ENCODE peak calls at places on chromosomes 11 and 22, in four cellular contexts. I, A, P and L are unnamed samples.

GRCh38 chr11:12952094-12952493 is 57.0 kb upstream of the RASSF10 start:
- DNase-seq in I (no peak), P (no peak), A (no peak), L (no peak)

GRCh38 chr11:1842149-1843097 is 3.6 kb downstream of the TNNI2 start:
- DNase-seq in I (no peak), P (no peak), A (no peak), L (no peak)

GRCh38 chr11:11976476-11977187 is 31.8 kb downstream of the DKK3 start:
- DNase-seq in I (peak), A (no peak), P (no peak), L (no peak)

GRCh38 chr11:76657139-76657823 is 13.3 kb downstream of the LRRC32 start:
- DNase-seq in I (peak), P (peak), A (no peak), L (peak)

GRCh38 chr11:110891411-110891810 is 179.2 kb upstream of the ARHGAP20 start:
- DNase-seq in I (no peak), A (peak), P (no peak), L (no peak)

GRCh38 chr11:62169448-62169847 is 20.6 kb upstream of the SCGB1D1 start:
- DNase-seq in A (no peak), P (no peak), I (no peak), L (no peak)

GRCh38 chr11:77752518-77752917 is 68.0 kb downstream of the RSF1 start:
- DNase-seq in A (peak), P (no peak), I (no peak), L (no peak)

GRCh38 chr11:22340803-22341581 is 2.8 kb downstream of the SLC17A6 start:
- DNase-seq in I (no peak), P (no peak), A (no peak), L (no peak)

GRCh38 chr22:37051629-37052385 is at the start of gene KCTD17:
- DNase-seq in A (peak), P (peak), I (peak), L (peak)

GRCh38 chr11:61541568-61541967 is 33.0 kb downstream of the LRRC10B start:
- DNase-seq in A (peak), I (no peak), P (no peak), L (no peak)

GRCh38 chr11:63892233-63892632 is 24.7 kb downstream of the RCOR2 start:
- DNase-seq in P (no peak), A (peak), I (no peak), L (no peak)

GRCh38 chr22:27650572-27650971 is 151.0 kb downstream of the MN1 start:
- DNase-seq in P (peak), I (no peak), A (no peak), L (no peak)

GRCh38 chr22:23549198-23549595 is 30.9 kb downstream of the IGLL1 start:
- DNase-seq in I (peak), P (no peak), A (no peak), L (no peak)

GRCh38 chr11:119258180-119258579 is 52.0 kb downstream of the CBL start:
- DNase-seq in P (no peak), I (no peak), A (no peak), L (no peak)

GRCh38 chr11:111303476-111303875 is 5.1 kb downstream of the POU2AF3 start:
- DNase-seq in A (no peak), I (no peak), P (no peak), L (no peak)

GRCh38 chr11:106670069-106670468 is 348.2 kb downstream of the GUCY1A2 start:
- DNase-seq in A (peak), P (no peak), I (no peak), L (no peak)

GRCh38 chr22:31915499-31916065 is 28.8 kb upstream of the YWHAH start:
- DNase-seq in P (no peak), A (no peak), I (no peak), L (no peak)

GRCh38 chr11:108278546-108278945 is 55.7 kb downstream of the ATM start:
- DNase-seq in P (no peak), A (peak), I (no peak), L (no peak)

GRCh38 chr11:10495464-10495786 is 40.4 kb downstream of the AMPD3 start:
- DNase-seq in I (peak), P (no peak), A (no peak), L (no peak)

GRCh38 chr11:85961930-85962363 is 106.8 kb downstream of the CCDC83 start:
- DNase-seq in P (no peak), A (peak), I (no peak), L (no peak)

GRCh38 chr11:64359712-64360402 is 895 bp downstream of the RPS6KA4 start:
- DNase-seq in P (peak), I (no peak), A (no peak), L (no peak)

GRCh38 chr22:35524966-35525686 is 15.5 kb upstream of the RASD2 start:
- DNase-seq in P (no peak), A (no peak), I (no peak), L (no peak)

GRCh38 chr11:65498042-65498726 is 661 bp upstream of the MALAT1 start:
- DNase-seq in A (peak), P (peak), I (peak), L (peak)

GRCh38 chr11:59142530-59143507 is at the start of gene FAM111A:
- DNase-seq in P (peak), I (peak), A (peak), L (peak)
- TF ChIP-seq CTCF in P (peak), I (no peak), A (peak), L (no peak)

DNA sequence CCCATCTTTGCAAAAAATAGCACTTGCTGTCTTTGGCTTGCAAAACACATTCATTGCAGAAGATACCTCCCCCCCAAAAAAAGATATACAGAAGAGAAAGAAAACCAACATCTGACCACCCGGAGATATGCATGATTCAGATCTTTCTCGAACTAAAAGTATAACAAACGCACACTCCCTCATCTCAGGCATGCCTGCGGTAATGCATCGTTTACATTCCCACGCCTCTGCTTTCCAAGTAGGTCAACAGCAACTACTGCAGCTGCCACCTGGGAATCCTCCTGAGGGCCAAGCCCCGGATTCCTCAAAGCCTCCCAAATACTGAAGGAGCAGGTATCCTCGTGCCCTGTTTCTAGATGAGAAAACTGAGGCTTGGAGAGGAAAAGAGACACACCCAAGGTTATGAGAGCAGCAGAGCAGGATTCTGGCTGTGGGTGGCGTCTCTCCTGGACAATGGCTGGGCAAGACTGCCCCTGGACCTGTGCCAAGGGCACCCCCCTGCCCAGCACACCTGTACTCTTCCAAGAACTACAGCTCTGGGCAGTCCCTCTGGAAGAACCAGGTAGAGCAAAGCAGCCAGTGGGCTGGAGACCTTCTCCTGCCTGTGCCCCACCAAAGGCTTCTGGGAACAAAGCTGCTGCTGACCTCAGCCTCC is 38.1 kb downstream of the NUP50 start:
- DNase-seq in I (no peak), A (peak), P (no peak), L (no peak)
- TF ChIP-seq CTCF in I (no peak), A (no peak), P (no peak), L (no peak)

GRCh38 chr22:50548046-50548912 is 2.6 kb downstream of the KLHDC7B start:
- DNase-seq in P (no peak), A (no peak), I (no peak), L (peak)
- TF ChIP-seq CTCF in P (no peak), A (no peak), I (no peak), L (no peak)

GRCh38 chr11:81707881-81708280 is 1025.8 kb downstream of the FAM181B start:
- DNase-seq in I (no peak), A (no peak), P (no peak), L (no peak)
- TF ChIP-seq CTCF in I (no peak), A (no peak), P (no peak), L (no peak)

GRCh38 chr22:39303358-39303757 is 16.1 kb downstream of the RPL3 start:
- DNase-seq in I (no peak), A (no peak), P (no peak), L (no peak)

GRCh38 chr22:39309364-39309861 is 10.0 kb downstream of the RPL3 start:
- DNase-seq in I (no peak), P (no peak), A (no peak), L (no peak)

GRCh38 chr22:39303892-39304671 is 15.3 kb downstream of the RPL3 start:
- DNase-seq in I (no peak), P (no peak), A (no peak), L (no peak)

GRCh38 chr22:39308614-39309363 is 10.6 kb downstream of the RPL3 start:
- DNase-seq in I (peak), A (peak), P (no peak), L (no peak)

GRCh38 chr22:39306456-39307361 is 12.7 kb downstream of the RPL3 start:
- DNase-seq in A (no peak), P (no peak), I (no peak), L (no peak)
- TF ChIP-seq CTCF in A (peak), P (peak), I (no peak), L (no peak)

DNA sequence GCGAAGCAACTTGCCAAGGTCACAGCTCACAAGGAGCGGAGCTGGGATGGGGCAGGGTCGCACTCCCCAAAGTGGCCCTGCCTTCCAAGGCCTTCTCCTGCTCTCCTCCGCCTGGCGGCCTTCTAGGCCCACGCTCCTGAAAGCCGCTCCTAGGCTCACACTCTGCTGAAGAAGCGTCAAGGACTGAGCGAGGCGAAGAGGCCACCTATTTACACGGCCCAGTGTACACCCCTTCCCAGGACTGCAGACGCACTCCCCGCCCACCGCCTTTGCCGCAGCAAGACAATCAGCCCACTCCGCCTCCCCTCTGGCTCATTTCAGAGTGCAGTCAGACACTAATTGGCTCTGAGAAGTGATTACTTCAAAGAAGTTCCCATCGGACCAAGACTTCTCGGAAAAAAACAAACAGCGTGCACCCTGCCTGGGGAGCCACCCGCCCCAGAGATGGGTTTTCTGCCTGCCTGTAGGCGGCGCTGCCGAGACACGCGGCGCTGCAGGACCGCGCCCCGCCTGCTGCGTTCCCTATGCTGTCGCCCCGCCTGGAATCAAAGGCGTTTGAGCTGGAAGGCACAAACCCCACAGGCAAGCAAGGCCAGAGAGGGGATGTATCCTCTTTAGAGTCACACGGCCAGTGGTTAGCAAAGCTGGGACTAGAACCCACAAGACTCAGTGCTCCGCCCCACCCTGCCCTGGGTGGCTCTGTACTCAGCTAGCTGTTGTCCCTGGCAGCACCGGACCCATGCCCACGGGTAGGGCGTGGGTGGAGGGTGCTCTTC is 414.8 kb downstream of the BUD13 start:
- DNase-seq in A (no peak), P (no peak), I (no peak), L (no peak)
- TF ChIP-seq CTCF in A (peak), P (peak), I (no peak), L (no peak)

GRCh38 chr11:71124127-71124526 is 128.2 kb downstream of the SHANK2 start:
- DNase-seq in P (no peak), A (no peak), I (no peak), L (no peak)

GRCh38 chr11:71119656-71120269 is 132.6 kb downstream of the SHANK2 start:
- DNase-seq in A (no peak), P (no peak), I (no peak), L (no peak)

GRCh38 chr11:71117311-71117710 is 135.1 kb downstream of the SHANK2 start:
- DNase-seq in A (no peak), I (no peak), P (no peak), L (no peak)

GRCh38 chr11:71118671-71119250 is 133.6 kb downstream of the SHANK2 start:
- DNase-seq in A (no peak), P (no peak), I (no peak), L (no peak)

DNA sequence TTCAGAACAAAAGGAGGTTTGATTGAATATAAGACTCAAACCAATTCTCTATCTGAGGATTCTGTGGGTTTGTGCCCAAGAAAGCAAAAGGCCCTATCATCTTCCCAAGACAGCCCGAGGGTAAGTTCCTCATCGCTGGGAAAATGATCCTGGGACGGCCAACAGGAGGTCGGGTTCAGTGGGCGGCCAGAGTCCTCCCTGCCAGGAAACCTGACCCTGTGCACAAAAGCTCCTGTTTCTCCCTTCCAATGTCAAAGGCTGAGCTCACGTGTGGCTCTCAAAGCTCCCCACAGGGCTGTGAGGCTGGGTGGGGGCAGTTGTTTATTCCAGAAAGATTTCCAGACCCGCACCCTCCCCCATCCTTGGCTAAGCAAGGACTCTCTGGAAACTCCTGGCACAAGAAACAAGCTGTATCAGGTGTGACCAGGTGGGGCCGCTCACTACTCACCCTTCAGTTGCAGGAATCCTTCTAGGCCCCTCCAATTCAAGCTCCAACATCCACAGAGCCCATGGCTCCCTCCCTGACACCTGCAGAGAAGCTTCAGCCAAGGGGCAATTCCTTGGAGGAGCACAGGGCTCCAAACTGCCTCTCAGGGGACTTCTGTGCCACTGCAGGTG is 131.9 kb downstream of the SHANK2 start:
- DNase-seq in I (no peak), P (no peak), A (no peak), L (no peak)
- TF ChIP-seq CTCF in I (no peak), P (no peak), A (peak), L (no peak)

DNA sequence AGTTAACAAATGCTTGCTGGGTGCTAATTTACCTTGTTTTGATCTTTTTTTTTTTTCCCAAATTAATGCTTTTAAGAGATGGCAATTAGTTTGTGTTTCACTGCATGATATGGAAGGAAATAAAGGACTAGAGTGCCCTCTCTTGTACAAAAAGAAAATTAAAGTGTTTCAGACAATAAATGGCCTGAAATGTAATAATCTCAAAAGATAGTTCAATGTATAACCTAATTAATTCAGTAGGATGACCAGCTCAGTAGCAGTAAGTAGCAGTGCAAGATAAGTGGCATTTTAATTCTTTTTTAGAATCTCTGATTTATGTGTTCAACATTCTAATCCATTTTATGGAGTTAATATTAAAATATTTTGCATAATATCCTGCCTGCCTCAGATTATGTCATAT is 39.9 kb upstream of the MYO18B start:
- DNase-seq in I (no peak), A (peak), P (no peak), L (no peak)
- TF ChIP-seq CTCF in I (peak), A (peak), P (peak), L (no peak)

GRCh38 chr11:128948583-128948982 is 5.9 kb upstream of the TP53AIP1 start:
- DNase-seq in A (no peak), I (no peak), P (no peak), L (no peak)
- TF ChIP-seq CTCF in A (peak), I (peak), P (no peak), L (no peak)

DNA sequence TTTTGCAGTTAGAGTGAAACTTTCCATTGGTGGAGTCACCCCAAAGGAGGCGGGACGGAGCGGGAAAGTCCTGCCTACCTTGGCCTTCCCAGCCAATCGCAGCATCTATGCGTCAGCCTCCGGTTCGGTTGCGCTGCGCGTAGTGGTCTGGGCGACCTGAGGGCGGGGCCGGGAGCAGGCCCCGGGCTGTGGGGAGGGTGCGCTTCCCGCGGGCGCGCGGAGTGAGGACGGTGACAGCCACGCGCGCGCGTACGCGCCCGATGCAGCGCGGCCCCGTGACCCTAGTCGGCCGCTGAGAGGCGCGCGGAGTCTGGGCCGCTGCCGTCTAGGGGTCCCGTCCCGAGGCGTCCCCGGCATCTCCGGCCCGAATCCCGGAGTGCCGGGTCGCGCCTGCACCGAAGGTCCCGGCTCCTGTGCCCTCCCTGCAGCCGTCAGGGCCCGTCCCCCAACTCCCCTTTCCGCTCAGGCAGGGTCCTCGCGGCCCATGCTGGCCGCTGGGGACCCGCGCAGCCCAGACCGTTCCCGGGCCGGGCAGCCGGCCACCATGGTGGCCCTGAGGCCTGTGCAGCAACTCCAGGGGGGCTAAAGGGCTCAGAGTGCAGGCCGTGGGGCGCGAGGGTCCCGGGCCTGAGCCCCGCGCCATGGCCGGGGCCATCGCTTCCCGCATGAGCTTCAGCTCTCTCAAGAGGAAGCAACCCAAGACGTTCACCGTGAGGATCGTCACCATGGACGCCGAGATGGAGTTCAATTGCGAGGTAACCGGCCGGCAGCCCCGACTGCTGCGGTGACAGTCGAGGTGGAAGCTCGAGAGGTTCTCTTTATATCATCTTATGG is at the start of gene NF2:
- DNase-seq in A (peak), P (peak), I (peak), L (peak)
- TF ChIP-seq CTCF in A (no peak), P (no peak), I (no peak), L (no peak)